ENCODE peak calls at places on chromosomes 6 and 20, in five cellular contexts. O is right lobe of liver, Y is HepG2, K is upper lobe of left lung, C is K562. E is an unnamed sample.
A peak's percentile ranks its signal among the peaks of the same experiment; 100 is the strongest.

GRCh38 chr6:2732503-2733089 is 18.1 kb downstream of the MYLK4 start:
- ATAC-seq in K (no peak), C (peak; percentile 26), Y (peak; percentile 34), O (no peak), E (no peak)

GRCh38 chr6:136483906-136484305 is 66.3 kb downstream of the MAP7 start:
- ATAC-seq in O (no peak), C (no peak), K (no peak), Y (no peak), E (no peak)

GRCh38 chr6:45586216-45587171 is 208.8 kb upstream of the SUPT3H start:
- ATAC-seq in O (no peak), C (no peak), Y (peak; percentile 24), K (peak; percentile 17), E (no peak)

GRCh38 chr6:149210376-149210775 is 107.1 kb upstream of the TAB2 start:
- ATAC-seq in Y (no peak), K (peak; percentile 18), O (no peak), C (peak; percentile 45), E (no peak)

GRCh38 chr20:53793783-53794383 is 200.2 kb upstream of the ZNF217 start:
- ATAC-seq in Y (no peak), C (no peak), O (no peak), K (no peak), E (no peak)

GRCh38 chr6:120558294-120558693 is 776.0 kb downstream of the TBC1D32 start:
- ATAC-seq in O (no peak), K (no peak), C (no peak), Y (no peak), E (no peak)

GRCh38 chr20:49541733-49542513 is 26.0 kb downstream of the PTGIS start:
- ATAC-seq in C (peak; percentile 86), Y (peak; percentile 78), O (peak; percentile 93), K (peak; percentile 82), E (peak; percentile 62)

GRCh38 chr20:2652724-2653510 is 485 bp downstream of the NOP56 start:
- ATAC-seq in O (peak; percentile 58), K (peak; percentile 80), C (peak; percentile 70), Y (peak; percentile 58), E (peak; percentile 55)

GRCh38 chr20:24106155-24106800 is 117.7 kb upstream of the GGTLC1 start:
- ATAC-seq in Y (no peak), K (no peak), O (no peak), C (no peak), E (no peak)

GRCh38 chr6:116461563-116462507 is 660 bp downstream of the CALHM6 start:
- ATAC-seq in K (peak; percentile 87), O (peak; percentile 80), C (no peak), Y (peak; percentile 50), E (peak; percentile 65)

GRCh38 chr6:95846652-95847051 is 169.1 kb upstream of the FUT9 start:
- ATAC-seq in K (no peak), Y (no peak), O (no peak), C (no peak), E (no peak)

GRCh38 chr20:63440366-63440955 is 32.0 kb downstream of the KCNQ2 start:
- ATAC-seq in O (no peak), K (no peak), Y (peak; percentile 6), C (no peak), E (no peak)

GRCh38 chr6:45714795-45715507 is 300.7 kb downstream of the CLIC5 start:
- ATAC-seq in Y (peak; percentile 97), O (peak; percentile 95), C (peak; percentile 94), K (peak; percentile 87), E (peak; percentile 60)

GRCh38 chr6:139145661-139146060 is 10.8 kb downstream of the HECA start:
- ATAC-seq in O (no peak), K (no peak), Y (no peak), C (no peak), E (no peak)

GRCh38 chr20:58497076-58497665 is 18.0 kb downstream of the APCDD1L start:
- ATAC-seq in K (no peak), O (no peak), C (no peak), Y (no peak), E (no peak)

GRCh38 chr6:11322252-11322885 is 89.9 kb upstream of the NEDD9 start:
- ATAC-seq in C (no peak), O (no peak), K (no peak), Y (no peak), E (no peak)

GRCh38 chr20:24277196-24277595 is 192.2 kb upstream of the SYNDIG1 start:
- ATAC-seq in O (no peak), Y (no peak), C (no peak), K (no peak), E (no peak)

DNA sequence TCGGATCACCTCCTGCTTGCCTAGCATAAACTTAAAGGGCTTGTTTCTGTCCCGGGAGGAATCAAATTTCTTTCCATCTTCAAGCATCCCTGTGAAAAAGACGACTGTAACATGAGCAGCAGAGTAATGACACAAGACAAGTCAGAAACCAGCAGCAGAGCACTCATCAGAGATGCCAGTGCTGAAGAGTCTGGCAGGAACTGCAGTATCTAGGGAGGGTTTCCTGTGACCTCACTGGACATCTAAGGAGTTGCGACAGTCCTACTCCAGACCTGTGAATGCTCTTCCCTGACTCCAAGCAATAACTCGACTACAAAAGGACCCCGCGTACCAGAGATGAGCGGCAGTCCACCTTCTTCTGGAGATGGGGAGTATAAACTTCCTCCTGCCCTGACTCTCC is 17.3 kb downstream of the FKBP1A start:
- ATAC-seq in O (peak; percentile 50), C (no peak), Y (no peak), K (peak; percentile 34), E (no peak)
- TF ChIP-seq POLR2A in O (no peak), C (no peak), Y (no peak), K (no peak), E (no peak)

GRCh38 chr6:36874443-36875249 is at the start of gene PPIL1:
- ATAC-seq in C (peak; percentile 91), O (peak; percentile 91), K (peak; percentile 96), Y (peak; percentile 91), E (peak; percentile 94)
- TF ChIP-seq POLR2A in C (peak; percentile 90), O (peak; percentile 70), K (no peak), Y (peak; percentile 67), E (no peak)

GRCh38 chr20:45834797-45835161 is 1.2 kb downstream of the SNX21 start:
- ATAC-seq in O (no peak), C (no peak), K (no peak), Y (no peak), E (no peak)

GRCh38 chr20:45835230-45836224 is 1.9 kb downstream of the SNX21 start:
- ATAC-seq in Y (no peak), C (peak; percentile 77), K (peak; percentile 79), O (no peak), E (peak; percentile 50)

GRCh38 chr20:45832619-45833018 is 980 bp upstream of the SNX21 start:
- ATAC-seq in K (no peak), Y (no peak), O (no peak), C (peak; percentile 6), E (no peak)

GRCh38 chr20:45833030-45833882 is at the start of gene SNX21:
- ATAC-seq in K (peak; percentile 91), C (peak; percentile 75), Y (peak; percentile 92), O (peak; percentile 90), E (peak; percentile 93)

GRCh38 chr20:45833883-45834796 is 541 bp downstream of the SNX21 start:
- ATAC-seq in K (peak; percentile 85), Y (peak; percentile 73), C (peak; percentile 61), O (peak; percentile 81), E (peak; percentile 78)
- TF ChIP-seq POLR2A in K (no peak), Y (peak; percentile 81), C (no peak), O (peak; percentile 27), E (no peak)

GRCh38 chr20:46220808-46221207 is 87.5 kb downstream of the CDH22 start:
- ATAC-seq in K (no peak), Y (no peak), C (peak; percentile 79), O (no peak), E (no peak)
- TF ChIP-seq POLR2A in K (no peak), Y (no peak), C (no peak), O (no peak), E (no peak)